ENCODE peak calls at places on chromosomes 3 and 15, in eight cellular contexts. One of them, this sample, is unnamed.

GRCh38 chr15:91694829-91695205 is 158.7 kb upstream of the SLCO3A1 start:
- DNase-seq in uterus: peak; percentile 85
- DNase-seq in IMR-90: peak; percentile 47
- DNase-seq in coronary artery: no peak
- DNase-seq in HCT116: no peak
- DNase-seq in fibroblast of pulmonary artery: peak; percentile 78
- DNase-seq in A549: peak; percentile 15
- DNase-seq in psoas muscle: peak; percentile 46
- DNase-seq in this sample: peak; percentile 81

GRCh38 chr3:32709346-32709745 is 24.4 kb downstream of the CNOT10 start:
- DNase-seq in HCT116: no peak
- DNase-seq in fibroblast of pulmonary artery: no peak
- DNase-seq in psoas muscle: no peak
- DNase-seq in uterus: no peak
- DNase-seq in A549: no peak
- DNase-seq in IMR-90: no peak
- DNase-seq in coronary artery: no peak
- DNase-seq in this sample: no peak

GRCh38 chr15:100115711-100116090 is 226.1 kb downstream of the ADAMTS17 start:
- DNase-seq in fibroblast of pulmonary artery: peak; percentile 70
- DNase-seq in IMR-90: peak; percentile 67
- DNase-seq in HCT116: no peak
- DNase-seq in psoas muscle: peak; percentile 45
- DNase-seq in coronary artery: no peak
- DNase-seq in A549: no peak
- DNase-seq in uterus: no peak
- DNase-seq in this sample: peak; percentile 79

GRCh38 chr3:67688231-67688630 is 33.8 kb upstream of the SUCLG2 start:
- DNase-seq in coronary artery: no peak
- DNase-seq in fibroblast of pulmonary artery: no peak
- DNase-seq in psoas muscle: no peak
- DNase-seq in HCT116: no peak
- DNase-seq in A549: no peak
- DNase-seq in uterus: no peak
- DNase-seq in IMR-90: no peak
- DNase-seq in this sample: no peak

GRCh38 chr15:83694030-83694429 is 40.1 kb downstream of the ADAMTSL3 start:
- DNase-seq in coronary artery: no peak
- DNase-seq in uterus: peak; percentile 34
- DNase-seq in A549: peak; percentile 15
- DNase-seq in fibroblast of pulmonary artery: peak; percentile 62
- DNase-seq in HCT116: no peak
- DNase-seq in psoas muscle: no peak
- DNase-seq in IMR-90: peak; percentile 32
- DNase-seq in this sample: peak; percentile 65

GRCh38 chr15:92226020-92226612 is 167.6 kb upstream of the ST8SIA2 start:
- DNase-seq in IMR-90: no peak
- DNase-seq in HCT116: peak; percentile 16
- DNase-seq in A549: peak; percentile 32
- DNase-seq in coronary artery: no peak
- DNase-seq in uterus: no peak
- DNase-seq in psoas muscle: no peak
- DNase-seq in fibroblast of pulmonary artery: peak; percentile 14
- DNase-seq in this sample: peak; percentile 1

GRCh38 chr15:26716069-26716468 is 56.8 kb downstream of the GABRB3 start:
- DNase-seq in IMR-90: no peak
- DNase-seq in uterus: no peak
- DNase-seq in coronary artery: no peak
- DNase-seq in psoas muscle: no peak
- DNase-seq in fibroblast of pulmonary artery: no peak
- DNase-seq in A549: no peak
- DNase-seq in HCT116: no peak
- DNase-seq in this sample: no peak

GRCh38 chr3:152942366-152942765 is 107.4 kb downstream of the P2RY1 start:
- DNase-seq in psoas muscle: no peak
- DNase-seq in IMR-90: no peak
- DNase-seq in uterus: no peak
- DNase-seq in HCT116: no peak
- DNase-seq in fibroblast of pulmonary artery: no peak
- DNase-seq in A549: no peak
- DNase-seq in coronary artery: no peak
- DNase-seq in this sample: no peak

GRCh38 chr3:194554488-194555098 is 67.8 kb upstream of the ATP13A3 start:
- DNase-seq in psoas muscle: no peak
- DNase-seq in fibroblast of pulmonary artery: no peak
- DNase-seq in IMR-90: no peak
- DNase-seq in coronary artery: no peak
- DNase-seq in HCT116: no peak
- DNase-seq in uterus: no peak
- DNase-seq in A549: no peak
- DNase-seq in this sample: peak; percentile 17

GRCh38 chr3:71185733-71186455 is 397.6 kb downstream of the FOXP1 start:
- DNase-seq in psoas muscle: no peak
- DNase-seq in HCT116: no peak
- DNase-seq in uterus: no peak
- DNase-seq in IMR-90: peak; percentile 82
- DNase-seq in fibroblast of pulmonary artery: peak; percentile 71
- DNase-seq in A549: peak; percentile 24
- DNase-seq in coronary artery: no peak
- DNase-seq in this sample: peak; percentile 50

GRCh38 chr3:79257811-79258210 is 510.0 kb downstream of the ROBO1 start:
- DNase-seq in psoas muscle: no peak
- DNase-seq in uterus: no peak
- DNase-seq in fibroblast of pulmonary artery: no peak
- DNase-seq in HCT116: no peak
- DNase-seq in coronary artery: no peak
- DNase-seq in IMR-90: no peak
- DNase-seq in A549: no peak
- DNase-seq in this sample: no peak

GRCh38 chr3:197525706-197526105 is 30.1 kb downstream of the BDH1 start:
- DNase-seq in HCT116: no peak
- DNase-seq in A549: peak; percentile 55
- DNase-seq in psoas muscle: no peak
- DNase-seq in coronary artery: no peak
- DNase-seq in IMR-90: peak; percentile 21
- DNase-seq in fibroblast of pulmonary artery: peak; percentile 33
- DNase-seq in uterus: no peak
- DNase-seq in this sample: peak; percentile 36

GRCh38 chr3:71973337-71974030 is 188.5 kb upstream of the PROK2 start:
- DNase-seq in IMR-90: no peak
- DNase-seq in A549: no peak
- DNase-seq in fibroblast of pulmonary artery: no peak
- DNase-seq in psoas muscle: peak; percentile 60
- DNase-seq in uterus: no peak
- DNase-seq in coronary artery: no peak
- DNase-seq in HCT116: no peak
- DNase-seq in this sample: no peak

GRCh38 chr3:188468672-188469071 is 314.7 kb downstream of the LPP start:
- DNase-seq in fibroblast of pulmonary artery: peak; percentile 49
- DNase-seq in A549: no peak
- DNase-seq in psoas muscle: peak; percentile 29
- DNase-seq in coronary artery: no peak
- DNase-seq in HCT116: no peak
- DNase-seq in IMR-90: no peak
- DNase-seq in uterus: peak; percentile 87
- DNase-seq in this sample: peak; percentile 62

GRCh38 chr3:15936347-15936746 is 138.6 kb upstream of the ANKRD28 start:
- DNase-seq in HCT116: no peak
- DNase-seq in A549: no peak
- DNase-seq in IMR-90: peak; percentile 9
- DNase-seq in coronary artery: no peak
- DNase-seq in psoas muscle: no peak
- DNase-seq in fibroblast of pulmonary artery: no peak
- DNase-seq in uterus: no peak
- DNase-seq in this sample: no peak

GRCh38 chr3:28590851-28591250 is 242.2 kb upstream of the AZI2 start:
- DNase-seq in IMR-90: no peak
- DNase-seq in fibroblast of pulmonary artery: no peak
- DNase-seq in uterus: no peak
- DNase-seq in coronary artery: no peak
- DNase-seq in A549: no peak
- DNase-seq in HCT116: no peak
- DNase-seq in psoas muscle: no peak
- DNase-seq in this sample: no peak
- H3K4me3 ChIP-seq in IMR-90: no peak overlapping the region
- H3K4me3 ChIP-seq in fibroblast of pulmonary artery: no peak overlapping the region
- H3K4me3 ChIP-seq in uterus: no peak overlapping the region
- H3K4me3 ChIP-seq in coronary artery: no peak overlapping the region
- H3K4me3 ChIP-seq in A549: no peak overlapping the region
- H3K4me3 ChIP-seq in HCT116: no peak overlapping the region
- H3K4me3 ChIP-seq in psoas muscle: no peak overlapping the region
- H3K4me3 ChIP-seq in this sample: no peak overlapping the region

DNA sequence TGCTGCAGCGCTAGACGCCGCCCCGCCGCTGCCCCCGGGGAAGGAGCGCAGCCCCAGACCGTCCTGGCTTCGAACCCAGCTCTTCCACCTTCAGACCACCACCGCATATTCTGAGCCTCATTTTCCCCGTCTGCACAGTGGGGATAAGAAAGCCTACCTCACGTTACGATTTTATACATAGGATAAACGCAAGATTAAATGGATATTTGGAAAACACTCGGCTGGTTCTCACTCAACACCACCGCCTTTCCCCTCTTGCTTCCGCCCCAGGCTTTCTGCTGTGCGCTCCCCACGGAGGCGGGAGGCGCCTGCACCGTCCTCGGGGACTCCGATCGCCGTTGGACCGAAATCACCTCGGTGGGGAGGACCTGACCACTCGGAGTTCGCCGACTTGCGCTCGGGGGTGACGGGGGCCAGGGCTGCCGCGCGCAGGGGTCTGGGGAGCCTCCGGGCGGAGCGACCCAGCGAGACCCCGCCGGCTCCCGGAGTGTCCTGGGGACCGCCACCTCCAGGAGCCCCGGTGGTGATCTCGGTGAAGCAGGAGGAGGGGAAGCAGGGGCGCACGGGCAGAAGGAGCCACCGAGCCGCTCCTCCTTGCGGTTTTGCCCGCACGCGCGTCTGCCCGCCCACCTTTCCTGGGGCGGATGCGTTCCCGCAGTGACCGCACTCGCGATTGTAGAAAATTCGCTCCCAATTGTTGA is 4.0 kb downstream of the FBXL22 start:
- DNase-seq in HCT116: no peak
- DNase-seq in fibroblast of pulmonary artery: peak; percentile 20
- DNase-seq in coronary artery: no peak
- DNase-seq in IMR-90: peak; percentile 44
- DNase-seq in psoas muscle: peak; percentile 46
- DNase-seq in uterus: peak; percentile 33
- DNase-seq in A549: peak; percentile 30
- DNase-seq in this sample: peak; percentile 22
- TF ChIP-seq CTCF in HCT116: no peak
- TF ChIP-seq CTCF in fibroblast of pulmonary artery: no peak
- TF ChIP-seq CTCF in coronary artery: no peak
- TF ChIP-seq CTCF in IMR-90: no peak
- TF ChIP-seq CTCF in psoas muscle: no peak
- TF ChIP-seq CTCF in uterus: no peak
- TF ChIP-seq CTCF in A549: no peak
- TF ChIP-seq CTCF in this sample: no peak

DNA sequence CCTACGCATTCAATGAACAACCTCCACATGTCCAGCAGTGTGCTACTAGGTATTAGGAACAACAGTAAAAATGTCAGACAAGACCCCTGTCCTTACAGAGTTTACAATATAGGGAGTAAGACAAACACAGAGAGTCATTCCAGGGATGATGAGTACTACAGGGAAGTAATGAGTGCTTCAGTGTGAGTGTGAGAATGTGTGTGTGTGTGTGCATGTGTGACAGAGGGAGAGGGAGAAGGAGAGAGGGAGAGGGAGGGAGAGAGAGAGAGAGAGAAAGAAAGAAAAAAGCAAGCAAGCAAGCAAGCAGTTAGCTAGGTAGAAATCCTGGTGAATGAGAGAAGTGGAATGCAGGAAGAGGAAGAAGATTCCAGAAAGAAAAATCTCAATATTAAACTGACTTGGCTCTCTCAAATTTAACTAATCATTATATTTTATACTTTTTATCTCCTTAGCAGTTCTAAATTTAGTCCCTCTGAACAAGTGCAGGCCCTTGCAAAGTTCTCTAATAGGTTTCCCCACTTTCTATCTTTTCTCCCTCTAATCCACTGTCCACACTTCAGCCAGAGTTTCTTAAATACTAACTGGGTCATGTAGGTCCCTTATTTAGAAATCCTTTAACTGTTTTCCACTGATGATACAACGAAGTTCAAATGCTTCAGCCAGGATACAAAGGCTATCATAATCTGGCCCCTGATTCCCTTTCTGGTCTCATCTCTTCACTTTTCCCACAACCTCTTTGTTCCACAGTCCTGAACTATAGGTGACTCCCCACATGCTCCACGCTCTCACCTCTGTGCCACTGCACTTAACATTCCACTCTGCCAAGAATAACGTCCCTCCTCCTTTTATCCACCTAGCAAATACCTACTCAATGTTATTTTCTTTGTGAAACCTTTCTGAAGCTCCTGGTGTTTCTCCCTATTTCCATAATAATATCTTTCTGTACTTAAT is 10.3 kb downstream of the DCBLD2 start:
- DNase-seq in HCT116: no peak
- DNase-seq in fibroblast of pulmonary artery: no peak
- DNase-seq in uterus: no peak
- DNase-seq in IMR-90: peak; percentile 60
- DNase-seq in A549: no peak
- DNase-seq in coronary artery: no peak
- DNase-seq in psoas muscle: no peak
- DNase-seq in this sample: no peak
- H3K4me3 ChIP-seq in HCT116: no peak overlapping the region
- H3K4me3 ChIP-seq in fibroblast of pulmonary artery: no peak overlapping the region
- H3K4me3 ChIP-seq in uterus: no peak overlapping the region
- H3K4me3 ChIP-seq in IMR-90: no peak overlapping the region
- H3K4me3 ChIP-seq in A549: peak overlapping the region; percentile 93
- H3K4me3 ChIP-seq in coronary artery: no peak overlapping the region
- H3K4me3 ChIP-seq in psoas muscle: no peak overlapping the region
- H3K4me3 ChIP-seq in this sample: no peak overlapping the region

DNA sequence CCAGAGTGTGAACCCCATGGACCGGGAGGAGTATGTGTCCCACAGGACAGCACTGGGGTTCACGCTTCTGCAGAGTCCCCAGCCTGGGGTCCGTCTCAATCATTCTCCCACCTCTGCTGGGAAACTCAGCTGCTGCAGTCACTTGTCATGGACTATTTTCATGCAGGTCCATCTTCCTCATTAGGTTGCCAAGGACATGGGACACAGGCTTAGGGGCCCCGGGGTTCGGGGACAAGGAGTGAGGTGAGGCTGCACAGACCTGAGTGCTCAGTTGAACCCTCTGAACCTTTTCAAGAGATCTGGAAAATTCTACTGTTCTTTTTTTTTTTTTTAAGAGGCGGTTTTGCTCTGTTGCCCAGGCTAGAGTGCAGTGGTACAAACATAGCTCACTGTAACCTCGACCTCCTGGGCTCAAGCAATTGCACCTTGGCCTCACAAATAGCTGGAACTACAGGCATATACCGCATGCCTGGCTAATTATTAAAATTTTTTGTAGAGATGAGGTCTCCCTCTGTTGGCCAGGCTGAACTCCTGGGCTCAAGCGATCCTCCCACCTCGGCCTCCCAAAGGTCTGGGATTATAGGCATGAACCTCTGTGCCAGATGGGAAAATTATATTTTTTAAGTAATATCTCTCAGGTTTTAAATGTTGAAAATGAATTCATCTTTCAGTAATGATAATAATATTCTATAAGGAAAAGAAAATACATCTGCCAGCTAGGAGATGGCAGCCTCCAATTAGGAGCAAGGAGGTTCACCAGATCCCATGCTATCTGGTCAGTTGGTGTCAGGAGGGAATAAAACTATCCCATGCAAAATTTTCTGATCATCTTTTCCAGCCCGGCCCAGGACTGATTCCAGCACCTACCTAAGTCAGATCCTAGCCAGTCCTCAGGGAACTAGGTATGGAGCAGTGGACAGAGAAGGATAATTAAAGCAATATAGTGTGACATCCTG is 45.2 kb downstream of the RPN1 start:
- DNase-seq in uterus: no peak
- DNase-seq in psoas muscle: no peak
- DNase-seq in A549: no peak
- DNase-seq in fibroblast of pulmonary artery: no peak
- DNase-seq in coronary artery: no peak
- DNase-seq in IMR-90: no peak
- DNase-seq in HCT116: no peak
- DNase-seq in this sample: no peak
- TF ChIP-seq CTCF in uterus: no peak
- TF ChIP-seq CTCF in psoas muscle: no peak
- TF ChIP-seq CTCF in A549: no peak
- TF ChIP-seq CTCF in fibroblast of pulmonary artery: no peak
- TF ChIP-seq CTCF in coronary artery: no peak
- TF ChIP-seq CTCF in IMR-90: no peak
- TF ChIP-seq CTCF in HCT116: no peak
- TF ChIP-seq CTCF in this sample: no peak

This sample was measured in cardiac fibroblast.